ENCODE peak calls at places on chromosome 5, in ten cellular contexts. G, H, Z, V, Q, P, E, Y, X and I are unnamed samples.

GRCh38 chr5:32061236-32061635 is 112.9 kb downstream of the GOLPH3 start:
- DNase-seq in G (no peak), H (no peak), Z (no peak), V (no peak), Q (no peak), P (no peak), E (no peak), Y (no peak), X (peak; percentile 57), I (no peak)

GRCh38 chr5:172870807-172871431 is 36.9 kb downstream of the ERGIC1 start:
- DNase-seq in G (no peak), H (no peak), Z (peak; percentile 70), V (no peak), Q (no peak), P (peak; percentile 57), E (peak; percentile 70), Y (peak; percentile 36), X (no peak), I (no peak)

GRCh38 chr5:160390787-160391696 is 8.8 kb downstream of the FAM200C start:
- DNase-seq in G (no peak), H (no peak), Z (peak; percentile 44), V (no peak), Q (no peak), P (peak; percentile 51), E (no peak), Y (no peak), X (peak; percentile 45), I (no peak)

GRCh38 chr5:39100851-39101396 is 26.7 kb upstream of the RICTOR start:
- DNase-seq in G (no peak), H (no peak), Z (peak; percentile 96), V (no peak), Q (no peak), P (peak; percentile 97), E (no peak), Y (no peak), X (peak; percentile 87), I (no peak)

GRCh38 chr5:179974946-179975712 is 67.4 kb upstream of the TBC1D9B start:
- DNase-seq in G (no peak), H (no peak), Z (peak; percentile 34), V (peak; percentile 76), Q (peak; percentile 72), P (peak; percentile 37), E (peak; percentile 55), Y (no peak), X (peak; percentile 41), I (peak; percentile 23)

GRCh38 chr5:112737088-112737471 is 605 bp upstream of the APC start:
- DNase-seq in G (no peak), H (no peak), Z (no peak), V (no peak), Q (no peak), P (peak; percentile 10), E (no peak), Y (no peak), X (peak; percentile 12), I (no peak)

GRCh38 chr5:1229822-1230221 is 4.6 kb downstream of the SLC6A18 start:
- DNase-seq in G (no peak), H (no peak), Z (no peak), V (no peak), Q (no peak), P (no peak), E (no peak), Y (no peak), X (no peak), I (no peak)

GRCh38 chr5:103929310-103930003 is 366.9 kb upstream of the NUDT12 start:
- DNase-seq in G (no peak), H (no peak), Z (no peak), V (no peak), Q (no peak), P (peak; percentile 37), E (no peak), Y (no peak), X (no peak), I (no peak)

GRCh38 chr5:6453937-6454560 is 5.4 kb downstream of the UBE2QL1 start:
- DNase-seq in G (no peak), H (no peak), Z (no peak), V (no peak), Q (no peak), P (no peak), E (no peak), Y (no peak), X (no peak), I (no peak)

GRCh38 chr5:24314106-24314505 is 330.7 kb downstream of the CDH10 start:
- DNase-seq in G (no peak), H (no peak), Z (no peak), V (no peak), Q (no peak), P (no peak), E (no peak), Y (no peak), X (no peak), I (no peak)

GRCh38 chr5:68332546-68332945 is 117.0 kb downstream of the PIK3R1 start:
- DNase-seq in G (no peak), H (no peak), Z (peak; percentile 58), V (no peak), Q (no peak), P (no peak), E (no peak), Y (no peak), X (no peak), I (no peak)

GRCh38 chr5:180142824-180143610 is 66.0 kb downstream of the RASGEF1C start:
- DNase-seq in G (peak; percentile 76), H (no peak), Z (no peak), V (no peak), Q (no peak), P (no peak), E (no peak), Y (no peak), X (no peak), I (no peak)

GRCh38 chr5:141637693-141638419 is 1.1 kb downstream of the RELL2 start:
- DNase-seq in G (peak; percentile 93), H (no peak), Z (peak; percentile 75), V (peak; percentile 91), Q (peak; percentile 94), P (peak; percentile 62), E (peak; percentile 81), Y (peak; percentile 66), X (peak; percentile 71), I (no peak)

GRCh38 chr5:40233268-40233667 is 446.4 kb upstream of the PTGER4 start:
- DNase-seq in G (no peak), H (no peak), Z (peak; percentile 52), V (no peak), Q (no peak), P (peak; percentile 39), E (no peak), Y (no peak), X (no peak), I (no peak)

DNA sequence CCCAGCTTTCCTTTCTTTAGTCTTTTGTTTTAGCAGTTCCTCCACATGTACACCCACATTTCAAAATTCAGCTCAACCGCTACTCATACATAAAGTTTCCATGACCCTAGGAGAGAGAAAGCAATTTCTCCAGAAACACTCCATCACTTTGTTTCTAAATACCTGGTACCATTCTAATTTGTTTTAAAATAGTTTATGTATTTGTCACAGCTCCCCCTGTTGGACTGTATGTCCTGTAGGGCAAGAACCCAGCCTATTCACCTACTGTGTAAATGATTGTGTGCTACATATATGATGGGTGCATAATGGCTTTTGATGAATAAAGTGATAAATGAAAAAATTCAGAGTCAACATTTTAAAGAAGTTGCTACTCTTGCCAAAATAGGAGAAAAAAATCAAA is 139.1 kb downstream of the COX7C start:
- DNase-seq in G (no peak), H (no peak), Z (no peak), V (no peak), Q (no peak), P (no peak), E (no peak), Y (no peak), X (no peak), I (no peak)
- TF ChIP-seq CTCF in G (no peak), H (no peak), Z (no peak), V (peak; percentile 29), Q (no peak), P (no peak), E (no peak), Y (no peak), X (no peak), I (peak; percentile 2)

DNA sequence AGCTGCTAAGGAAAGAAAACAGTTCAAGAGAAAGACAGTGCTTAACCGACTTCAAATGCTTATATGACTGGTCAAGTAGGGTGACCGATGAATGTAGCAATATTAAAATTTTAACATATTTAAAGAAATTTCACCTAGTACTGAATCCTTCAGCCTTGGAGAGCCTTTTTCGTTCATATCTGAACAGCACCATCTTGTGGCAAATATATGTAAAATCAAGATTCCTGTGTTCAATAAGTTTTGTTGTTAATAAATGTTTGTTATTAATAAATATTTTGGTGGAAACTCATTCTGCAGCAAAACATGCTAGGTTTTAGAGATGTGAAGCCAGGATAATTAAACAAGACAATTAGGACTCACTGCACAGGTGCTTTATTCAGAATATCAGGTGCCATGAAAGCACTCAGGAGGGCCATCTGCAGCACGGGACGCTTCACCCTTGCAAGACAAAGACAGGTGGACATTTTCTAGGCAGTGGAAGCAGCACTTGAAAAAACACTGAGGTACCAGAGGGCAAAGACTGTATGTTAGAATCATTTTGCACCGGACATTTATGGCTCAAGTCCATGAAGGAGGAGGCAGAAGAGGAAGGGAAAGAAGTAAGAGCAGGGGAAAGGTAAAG is 15.6 kb downstream of the TICAM2 start:
- DNase-seq in G (no peak), H (no peak), Z (peak; percentile 69), V (no peak), Q (no peak), P (peak; percentile 66), E (no peak), Y (no peak), X (peak; percentile 58), I (no peak)
- TF ChIP-seq CTCF in G (no peak), H (peak; percentile 59), Z (peak; percentile 12), V (peak; percentile 24), Q (no peak), P (peak; percentile 47), E (peak; percentile 57), Y (peak; percentile 44), X (peak; percentile 39), I (peak; percentile 62)

GRCh38 chr5:102536323-102536928 is 37.6 kb upstream of the SLCO6A1 start:
- DNase-seq in G (no peak), H (peak; percentile 7), Z (peak; percentile 18), V (no peak), Q (no peak), P (peak; percentile 36), E (no peak), Y (no peak), X (peak; percentile 32), I (no peak)
- TF ChIP-seq CTCF in G (no peak), H (peak; percentile 50), Z (no peak), V (no peak), Q (no peak), P (peak; percentile 46), E (peak; percentile 17), Y (peak; percentile 21), X (peak; percentile 40), I (peak; percentile 47)

GRCh38 chr5:60285910-60286309 is 392.4 kb upstream of the PDE4D start:
- DNase-seq in G (no peak), H (no peak), Z (no peak), V (no peak), Q (no peak), P (no peak), E (no peak), Y (no peak), X (no peak), I (no peak)

DNA sequence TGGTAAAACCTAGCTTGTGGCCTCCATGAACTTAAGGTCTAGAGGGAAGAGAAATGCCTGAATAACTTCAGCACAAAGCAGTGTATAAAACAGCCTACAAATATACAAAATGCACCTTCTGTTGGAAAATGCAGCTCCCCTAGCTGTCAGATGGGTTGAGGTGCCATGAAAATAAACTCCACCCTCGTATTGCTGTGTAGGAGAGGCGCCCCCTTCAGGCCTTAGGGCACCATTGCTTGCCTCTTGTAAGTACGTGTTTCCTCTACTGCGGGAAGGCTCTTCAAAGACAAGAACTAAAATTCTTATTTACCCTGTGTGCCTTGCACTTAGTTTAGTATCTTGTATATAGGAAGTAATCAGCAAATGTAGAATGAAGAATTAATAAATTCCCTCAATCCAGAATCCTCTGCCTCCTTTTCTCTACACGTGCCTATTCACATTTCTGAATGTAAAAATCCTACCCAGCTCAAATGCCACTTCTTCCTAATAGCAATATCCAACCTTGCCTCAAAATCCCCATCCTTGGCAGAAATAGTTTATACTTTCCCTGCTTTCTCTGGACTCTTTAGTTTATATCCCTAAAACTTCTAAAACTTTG is 393.7 kb upstream of the PDE4D start:
- DNase-seq in G (no peak), H (peak; percentile 75), Z (peak; percentile 34), V (peak; percentile 68), Q (peak; percentile 73), P (peak; percentile 85), E (peak; percentile 76), Y (no peak), X (peak; percentile 78), I (no peak)
- TF ChIP-seq CTCF in G (no peak), H (peak; percentile 88), Z (peak; percentile 59), V (peak; percentile 98), Q (peak; percentile 89), P (peak; percentile 94), E (peak; percentile 70), Y (no peak), X (peak; percentile 80), I (peak; percentile 52)